ENCODE peak calls at places on chromosome 21, in seven cellular contexts. F is GM12892, A is K562, D is HepG2, M is SK-N-SH, S is H1, B is GM12878. O is an unnamed sample.

GRCh38 chr21:14862794-14863720 is 201.7 kb downstream of the NRIP1 start:
- DNase-seq in D (peak; percentile 13), M (no peak), S (no peak), F (no peak), A (peak; percentile 17), B (no peak), O (no peak)

GRCh38 chr21:42939581-42940413 is 14.4 kb upstream of the ERVH48-1 start:
- DNase-seq in S (no peak), M (no peak), A (no peak), D (peak; percentile 27), B (no peak), F (no peak), O (no peak)

GRCh38 chr21:37207441-37208009 is 59.6 kb downstream of the VPS26C start:
- DNase-seq in M (peak; percentile 47), B (peak; percentile 82), D (peak; percentile 93), S (no peak), F (peak; percentile 46), A (no peak), O (no peak)

GRCh38 chr21:35779690-35780570 is 280.4 kb downstream of the SETD4 start:
- DNase-seq in B (no peak), A (no peak), M (no peak), D (no peak), F (no peak), S (no peak), O (no peak)

GRCh38 chr21:15732290-15732995 is 2.7 kb downstream of the USP25 start:
- DNase-seq in S (no peak), M (no peak), A (no peak), F (peak; percentile 13), D (peak; percentile 55), B (peak; percentile 57), O (peak; percentile 21)

GRCh38 chr21:30072496-30072895 is 94.1 kb downstream of the CLDN17 start:
- DNase-seq in S (no peak), A (no peak), M (no peak), D (no peak), F (no peak), B (no peak), O (no peak)

GRCh38 chr21:24514081-24514733 is 1093.1 kb downstream of the MRPL39 start:
- DNase-seq in M (peak; percentile 16), F (no peak), D (no peak), B (no peak), S (no peak), A (no peak), O (no peak)

GRCh38 chr21:37915941-37916794 is at the start of gene KCNJ6:
- DNase-seq in A (peak; percentile 46), M (peak; percentile 87), B (no peak), F (no peak), S (peak; percentile 91), D (no peak), O (no peak)

DNA sequence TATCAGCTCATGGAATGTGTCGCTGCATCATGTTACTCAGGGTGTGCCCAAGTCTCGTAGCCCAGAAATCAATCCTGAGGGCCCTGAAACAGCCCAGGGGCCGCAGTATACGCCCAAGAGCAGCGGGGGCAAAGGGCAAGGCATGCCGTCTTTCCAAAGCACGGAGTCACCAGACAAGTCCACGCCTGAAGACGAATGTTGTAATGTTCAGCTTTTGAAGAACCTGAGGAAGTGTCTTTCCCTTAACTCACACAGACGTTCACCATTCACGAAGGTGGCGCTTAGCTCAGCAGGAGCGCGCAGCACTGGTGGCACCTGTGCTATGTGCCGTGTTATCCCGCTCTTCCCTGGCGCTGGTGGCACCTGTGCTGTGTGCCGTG is 18.8 kb upstream of the PWP2 start:
- DNase-seq in A (no peak), S (peak; percentile 16), M (no peak), F (no peak), D (no peak), B (no peak), O (no peak)
- TF ChIP-seq POLR2AphosphoS5 in A (no peak), S (no peak), M (no peak), F (no peak), D (no peak), B (no peak), O (no peak)

DNA sequence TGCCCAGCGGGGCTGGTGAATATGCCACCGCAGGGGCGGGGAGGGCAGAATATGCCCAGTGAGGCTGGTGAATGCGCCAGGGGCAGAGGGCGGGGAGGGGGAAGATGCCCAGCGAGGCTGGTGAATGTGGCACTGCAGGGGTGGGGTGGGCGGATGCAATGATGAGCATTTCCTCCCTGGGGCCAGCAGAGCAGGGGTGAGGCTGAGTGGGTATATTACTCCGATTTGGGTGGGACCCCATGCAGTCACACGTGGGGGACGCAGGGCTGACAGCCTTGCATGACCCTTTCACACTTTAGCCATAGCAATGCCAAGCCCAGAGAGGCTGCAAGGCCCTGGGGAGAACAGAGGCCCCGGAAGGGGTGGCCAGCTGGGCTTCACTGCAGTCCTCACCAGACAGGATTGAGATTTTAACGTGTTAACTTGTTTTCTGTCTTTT is 9.3 kb upstream of the SLX9 start:
- DNase-seq in M (no peak), F (no peak), B (no peak), A (no peak), S (no peak), D (no peak), O (no peak)
- TF ChIP-seq TAF1 in M (no peak), F (no peak), B (no peak), A (no peak), S (no peak), D (no peak), O (no peak)

GRCh38 chr21:31698461-31698860 is 33.5 kb downstream of the SCAF4 start:
- DNase-seq in B (no peak), D (no peak), A (no peak), M (no peak), S (no peak), F (no peak), O (no peak)

GRCh38 chr21:31693222-31693621 is 33.7 kb downstream of the SOD1 start:
- DNase-seq in F (no peak), S (no peak), B (no peak), D (no peak), A (no peak), M (no peak), O (no peak)

GRCh38 chr21:31700040-31700439 is 31.9 kb downstream of the SCAF4 start:
- DNase-seq in B (no peak), M (no peak), A (no peak), S (no peak), F (no peak), D (no peak), O (no peak)

DNA sequence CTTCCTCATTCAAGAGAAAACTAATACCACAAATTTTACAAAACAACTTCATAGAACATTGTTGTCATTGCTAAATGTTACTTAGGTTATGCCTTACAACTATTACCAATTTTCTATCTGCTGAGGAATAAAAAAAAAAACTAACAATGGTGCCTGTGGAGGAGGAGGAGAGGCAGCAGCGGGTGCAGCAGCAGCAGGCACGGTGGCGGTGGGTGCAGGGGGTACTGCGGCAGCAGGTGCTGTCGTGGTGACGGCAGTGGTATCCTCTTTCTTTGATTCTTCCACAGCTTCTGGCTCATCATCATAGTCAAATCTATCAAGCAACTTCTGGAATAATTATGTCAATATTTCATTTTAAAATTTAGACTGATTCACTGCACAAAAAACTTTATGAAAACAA is 35.5 kb downstream of the SCAF4 start:
- DNase-seq in A (no peak), M (no peak), D (no peak), B (no peak), F (no peak), S (no peak), O (no peak)
- TF ChIP-seq POLR2AphosphoS5 in A (no peak), M (no peak), D (no peak), B (no peak), F (no peak), S (no peak), O (no peak)

GRCh38 chr21:44458971-44459711 is 3.8 kb downstream of the LRRC3 start:
- DNase-seq in D (no peak), F (no peak), S (no peak), A (no peak), M (no peak), B (no peak), O (no peak)

GRCh38 chr21:44456207-44456914 is 1.1 kb downstream of the LRRC3 start:
- DNase-seq in A (no peak), F (no peak), D (no peak), B (no peak), S (no peak), M (no peak), O (peak; percentile 27)

GRCh38 chr21:44454747-44455523 is at the start of gene LRRC3:
- DNase-seq in F (peak; percentile 80), A (peak; percentile 95), D (peak; percentile 82), M (peak; percentile 100), S (peak; percentile 92), B (peak; percentile 1), O (peak; percentile 97)

GRCh38 chr21:44455524-44456206 is 355 bp downstream of the LRRC3 start:
- DNase-seq in F (peak; percentile 50), S (peak; percentile 69), B (no peak), A (peak; percentile 24), D (no peak), M (peak; percentile 82), O (peak; percentile 73)

GRCh38 chr21:44456915-44457736 is 1.8 kb downstream of the LRRC3 start:
- DNase-seq in S (no peak), F (no peak), B (no peak), A (no peak), D (no peak), M (no peak), O (no peak)
- TF ChIP-seq TAF1 in S (no peak), F (no peak), B (no peak), A (no peak), D (no peak), M (no peak), O (no peak)

GRCh38 chr21:44300262-44300959 is 558 bp downstream of the PFKL start:
- DNase-seq in F (peak; percentile 90), B (no peak), D (peak; percentile 29), S (peak; percentile 77), M (peak; percentile 89), A (peak; percentile 97), O (peak; percentile 86)
- TF ChIP-seq POLR2AphosphoS5 in F (no peak), B (no peak), D (peak; percentile 13), S (no peak), M (no peak), A (peak; percentile 36), O (no peak)

GRCh38 chr21:33268736-33269441 is 2.7 kb downstream of the IL10RB start:
- DNase-seq in D (peak; percentile 29), S (no peak), B (peak; percentile 96), A (no peak), M (no peak), F (peak; percentile 40), O (peak; percentile 44)

GRCh38 chr21:33267250-33267649 is 1.1 kb downstream of the IL10RB start:
- DNase-seq in M (no peak), F (no peak), B (no peak), A (no peak), D (no peak), S (no peak), O (no peak)

GRCh38 chr21:33268392-33268735 is 2.2 kb downstream of the IL10RB start:
- DNase-seq in S (no peak), D (no peak), M (no peak), B (no peak), A (no peak), F (no peak), O (no peak)

GRCh38 chr21:33273044-33273443 is 6.9 kb downstream of the IL10RB start:
- DNase-seq in B (no peak), M (no peak), F (no peak), S (no peak), A (no peak), D (no peak), O (no peak)

DNA sequence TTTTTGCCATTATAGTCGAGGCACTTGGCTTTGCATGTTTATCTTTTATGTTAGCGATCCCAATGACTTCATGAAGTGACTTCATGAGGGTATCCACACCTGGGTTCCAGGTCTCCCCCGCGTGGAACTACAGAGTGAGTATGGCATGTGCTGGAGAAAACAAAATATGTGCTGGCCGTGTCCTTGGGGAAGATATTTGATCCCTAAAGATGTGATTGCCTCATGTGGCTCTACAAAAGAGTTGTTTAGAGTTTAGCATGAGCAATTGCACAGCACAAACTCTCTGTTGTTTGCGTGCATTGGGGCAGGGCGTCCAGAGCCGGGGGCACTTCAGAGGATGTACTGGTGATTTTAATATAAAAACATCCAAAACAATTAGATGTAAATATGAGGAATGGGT is 4.8 kb downstream of the IL10RB start:
- DNase-seq in S (no peak), F (no peak), A (no peak), M (no peak), B (no peak), D (no peak), O (no peak)
- TF ChIP-seq TAF1 in S (no peak), F (no peak), A (no peak), M (no peak), B (no peak), D (no peak), O (no peak)

O was measured in GM12891.